ENCODE peak calls at places on chromosomes 2 and 18, in four cellular contexts. S is K562, Z is GM12878, E is HepG2. D is an unnamed sample.

GRCh38 chr2:62661263-62661635 is 44.3 kb upstream of the EHBP1 start:
- DNase-seq in S (no peak), Z (no peak), E (no peak), D (no peak)

GRCh38 chr2:55859875-55860274 is 63.7 kb downstream of the EFEMP1 start:
- DNase-seq in S (no peak), Z (no peak), E (no peak), D (no peak)

GRCh38 chr18:8711736-8712135 is 6.4 kb downstream of the MTCL1 start:
- DNase-seq in S (no peak), Z (no peak), E (no peak), D (no peak)

GRCh38 chr2:1484131-1484884 is 71.0 kb downstream of the TPO start:
- DNase-seq in S (no peak), Z (no peak), E (no peak), D (no peak)

GRCh38 chr2:221200184-221200839 is 371.8 kb downstream of the EPHA4 start:
- DNase-seq in S (no peak), Z (no peak), E (no peak), D (no peak)

GRCh38 chr2:81976998-81977397 is 1672.4 kb upstream of the LRRTM1 start:
- DNase-seq in S (no peak), Z (no peak), E (no peak), D (no peak)

GRCh38 chr2:24183369-24184069 is 8.7 kb downstream of the FAM228A start:
- DNase-seq in S (no peak), Z (no peak), E (no peak), D (no peak)

GRCh38 chr18:79964330-79965118 is at the start of gene HSBP1L1:
- DNase-seq in S (no peak), Z (no peak), E (peak), D (peak)

GRCh38 chr18:80246656-80247402 is 485 bp downstream of the PARD6G start:
- DNase-seq in S (peak), Z (no peak), E (no peak), D (peak)

GRCh38 chr2:207256476-207257207 is 90.9 kb upstream of the KLF7 start:
- DNase-seq in S (no peak), Z (no peak), E (no peak), D (no peak)

GRCh38 chr2:173947131-173947530 is 18.0 kb downstream of the SP3 start:
- DNase-seq in S (no peak), Z (no peak), E (no peak), D (no peak)

GRCh38 chr2:78606895-78607294 is 418.6 kb upstream of the REG3G start:
- DNase-seq in S (no peak), Z (no peak), E (no peak), D (no peak)

GRCh38 chr2:23803275-23803964 is 123.5 kb downstream of the ATAD2B start:
- DNase-seq in S (no peak), Z (no peak), E (no peak), D (no peak)

GRCh38 chr18:73462092-73462491 is 594.3 kb upstream of the NETO1 start:
- DNase-seq in S (no peak), Z (no peak), E (no peak), D (no peak)

GRCh38 chr2:47592381-47592780 is 189.4 kb downstream of the MSH2 start:
- DNase-seq in S (no peak), Z (no peak), E (no peak), D (no peak)

GRCh38 chr2:72837171-72837570 is 11.3 kb upstream of the EXOC6B start:
- DNase-seq in S (no peak), Z (no peak), E (no peak), D (no peak)

GRCh38 chr18:22173928-22174301 is 4.5 kb downstream of the GATA6 start:
- DNase-seq in S (no peak), Z (no peak), E (no peak), D (no peak)

DNA sequence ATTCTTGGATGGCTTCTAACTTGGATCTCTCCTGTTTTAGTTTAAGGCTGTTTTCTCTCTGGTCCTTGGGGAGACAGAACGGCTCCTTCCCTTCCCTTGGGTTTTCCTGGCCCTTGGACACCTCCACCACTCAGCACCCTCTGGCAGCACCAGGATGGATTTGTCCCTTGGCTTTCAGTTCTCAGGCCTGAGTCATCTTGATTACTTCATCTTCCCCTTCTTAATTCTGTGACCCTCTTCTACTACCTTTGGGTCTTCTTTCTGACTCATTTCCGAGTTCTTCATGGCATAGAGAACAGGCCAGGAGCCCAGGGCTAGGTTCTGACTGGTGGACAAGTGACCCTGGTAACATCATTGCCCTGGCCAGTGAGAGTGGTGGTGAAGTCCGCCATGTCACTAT is 14.9 kb downstream of the IGFBP2 start:
- DNase-seq in S (no peak), Z (no peak), E (no peak), D (no peak)
- TF ChIP-seq ETV6 in S (no peak), Z (no peak), E (no peak), D (no peak)

GRCh38 chr2:37852585-37853014 is 72.5 kb upstream of the RMDN2 start:
- DNase-seq in S (no peak), Z (no peak), E (no peak), D (no peak)
- TF ChIP-seq ATF2 in S (no peak), Z (no peak), E (no peak), D (no peak)

DNA sequence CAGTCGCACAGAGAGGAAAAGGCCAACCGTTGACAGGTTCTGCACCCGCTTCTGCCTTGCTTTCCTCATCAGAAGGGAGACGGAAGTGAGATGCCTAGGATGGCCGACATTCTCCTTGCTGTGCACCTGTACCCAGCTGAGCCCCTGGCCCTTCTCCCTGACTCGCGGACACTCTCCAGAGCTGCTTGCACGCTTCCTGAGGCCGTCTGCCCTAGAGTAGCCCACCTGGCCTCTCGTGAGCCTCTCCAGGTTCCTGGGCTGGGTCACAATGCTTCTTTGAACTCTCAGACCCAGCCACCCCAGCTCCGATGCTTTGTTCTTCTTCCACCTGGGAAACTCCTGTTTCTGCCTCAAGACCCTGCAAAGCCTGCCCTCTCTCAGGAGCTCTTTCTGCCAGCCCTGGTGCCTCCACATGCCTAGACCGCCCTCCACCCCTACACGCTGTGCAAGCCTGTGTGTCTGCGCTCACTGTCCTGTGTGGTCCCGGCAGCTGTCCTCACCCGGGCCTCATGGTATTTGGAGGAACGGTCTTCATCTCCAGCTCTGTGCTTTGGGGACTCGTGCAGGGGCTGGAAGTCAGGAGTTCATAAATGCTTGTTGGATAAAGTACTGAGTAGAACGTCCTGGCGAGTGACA is 345.4 kb upstream of the SALL3 start:
- DNase-seq in S (no peak), Z (no peak), E (no peak), D (no peak)
- TF ChIP-seq MAX in S (no peak), Z (no peak), E (no peak), D (no peak)

GRCh38 chr2:215782965-215783364 is 230.4 kb downstream of the MREG start:
- DNase-seq in S (no peak), Z (no peak), E (no peak), D (no peak)

GRCh38 chr2:215779912-215780311 is 233.4 kb downstream of the MREG start:
- DNase-seq in S (no peak), Z (no peak), E (no peak), D (no peak)

GRCh38 chr2:215782271-215782670 is 231.1 kb downstream of the MREG start:
- DNase-seq in S (no peak), Z (no peak), E (no peak), D (no peak)

GRCh38 chr2:215780313-215780712 is 233.0 kb downstream of the MREG start:
- DNase-seq in S (no peak), Z (no peak), E (no peak), D (no peak)

GRCh38 chr2:215780891-215781290 is 232.5 kb downstream of the MREG start:
- DNase-seq in S (no peak), Z (no peak), E (no peak), D (no peak)
- TF ChIP-seq ETV6 in S (no peak), Z (no peak), E (no peak), D (no peak)

DNA sequence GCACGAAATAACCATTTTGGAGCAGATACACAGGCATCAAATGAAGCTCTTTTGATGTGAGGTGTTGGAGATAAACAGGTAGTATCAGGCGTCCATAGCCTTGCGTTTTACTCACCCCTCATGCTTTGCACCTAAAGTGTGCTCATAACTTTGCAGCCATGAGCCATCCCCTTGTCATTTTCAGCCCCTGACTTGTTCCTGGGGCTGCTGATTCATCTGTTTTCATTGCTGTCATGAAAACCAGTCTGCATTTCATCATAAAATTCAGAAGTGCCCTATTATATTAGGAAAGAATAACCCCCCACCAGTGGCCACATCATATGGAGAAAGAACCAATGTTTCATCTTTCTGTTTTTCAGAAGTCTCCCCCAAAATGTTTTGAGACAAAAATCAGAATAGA is 329.7 kb upstream of the NRP2 start:
- DNase-seq in S (no peak), Z (no peak), E (no peak), D (no peak)
- TF ChIP-seq ATF2 in S (no peak), Z (no peak), E (no peak), D (no peak)

D was measured in WTC11.